ENCODE peak calls at places on chromosomes 13 and 19, in five cellular contexts. E is endodermal cell, P is kidney, X is choroid plexus epithelial cell, W is ovary. Q is an unnamed sample.

GRCh38 chr13:101115762-101116161 is 300.5 kb downstream of the NALCN start:
- DNase-seq in E (no peak), P (no peak), X (peak), W (no peak), Q (no peak)

GRCh38 chr13:68066879-68067513 is 836.9 kb upstream of the PCDH9 start:
- DNase-seq in E (no peak), P (no peak), X (no peak), W (no peak), Q (no peak)

GRCh38 chr13:104014803-104015645 is 948.8 kb upstream of the SLC10A2 start:
- DNase-seq in E (no peak), P (no peak), X (peak), W (no peak), Q (no peak)

GRCh38 chr19:55667958-55668357 is 7.1 kb upstream of the EPN1 start:
- DNase-seq in E (no peak), P (peak), X (no peak), W (no peak), Q (no peak)

GRCh38 chr13:23235994-23236393 is 55.2 kb downstream of the SGCG start:
- DNase-seq in E (no peak), P (no peak), X (no peak), W (no peak), Q (no peak)

GRCh38 chr19:42942187-42942789 is 5.3 kb upstream of the PSG7 start:
- DNase-seq in E (no peak), P (no peak), X (peak), W (no peak), Q (no peak)

GRCh38 chr19:32172761-32173160 is 172.6 kb upstream of the ZNF507 start:
- DNase-seq in E (no peak), P (no peak), X (no peak), W (no peak), Q (no peak)

GRCh38 chr19:45781282-45782161 is 768 bp downstream of the DMPK start:
- DNase-seq in E (no peak), P (peak), X (no peak), W (peak), Q (no peak)

GRCh38 chr13:40920826-40921225 is 98.3 kb downstream of the ELF1 start:
- DNase-seq in E (no peak), P (no peak), X (peak), W (no peak), Q (no peak)
- H3K4me3 ChIP-seq in E (peak), P (peak), X (peak), W (peak), Q (peak)

GRCh38 chr19:38773469-38774177 is at the start of gene LGALS7:
- DNase-seq in E (no peak), P (no peak), X (no peak), W (no peak), Q (no peak)

GRCh38 chr19:38765214-38765613 is 8.1 kb downstream of the LGALS7 start:
- DNase-seq in E (no peak), P (no peak), X (no peak), W (no peak), Q (no peak)

GRCh38 chr19:38774181-38774950 is 1.0 kb upstream of the LGALS7 start:
- DNase-seq in E (no peak), P (no peak), X (no peak), W (no peak), Q (no peak)

GRCh38 chr19:38766276-38767047 is 6.9 kb downstream of the LGALS7 start:
- DNase-seq in E (no peak), P (no peak), X (no peak), W (no peak), Q (no peak)

GRCh38 chr19:38769635-38770211 is 3.6 kb downstream of the LGALS7 start:
- DNase-seq in E (peak), P (peak), X (peak), W (peak), Q (no peak)
- H3K4me3 ChIP-seq in E (no peak), P (no peak), X (peak), W (no peak), Q (peak)

GRCh38 chr13:31878955-31879354 is 139.6 kb downstream of the RXFP2 start:
- DNase-seq in E (no peak), P (no peak), X (no peak), W (no peak), Q (no peak)
- H3K4me3 ChIP-seq in E (no peak), P (no peak), X (no peak), W (no peak), Q (no peak)

DNA sequence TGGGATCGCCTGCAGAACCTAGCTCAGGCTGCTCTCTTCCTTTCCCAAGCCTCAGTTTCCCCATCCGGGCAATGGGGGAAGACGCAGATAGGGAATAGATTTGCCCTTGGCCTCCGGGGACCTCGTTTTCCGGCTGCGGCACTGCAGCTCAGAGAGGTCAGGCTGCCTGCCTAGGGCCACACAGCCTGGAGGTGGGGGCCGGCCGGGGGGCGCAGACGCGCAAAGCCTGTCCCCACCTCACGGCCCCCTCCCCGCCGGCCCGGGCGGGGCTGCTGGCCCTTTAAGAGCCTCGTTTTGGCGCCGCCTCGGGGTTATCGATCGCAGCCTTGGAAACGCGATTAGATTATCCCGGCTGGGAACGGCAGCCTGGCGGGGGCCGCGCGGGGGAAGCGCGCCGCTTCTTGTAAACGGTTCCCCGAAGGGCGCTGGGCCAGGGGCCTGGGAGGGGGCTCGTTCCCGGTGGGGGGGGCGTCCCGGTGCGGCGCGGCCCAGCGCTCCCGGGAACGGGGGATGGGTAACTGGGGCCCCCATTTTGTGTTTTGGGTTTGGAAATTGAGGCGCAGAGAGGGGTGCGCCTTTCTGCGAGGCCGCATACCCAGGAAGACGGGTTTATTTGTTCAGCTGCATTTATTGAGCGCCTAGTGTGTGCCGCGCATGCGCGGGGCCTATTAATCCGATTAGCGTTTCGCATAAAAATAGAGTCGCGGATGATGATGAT is 23.4 kb upstream of the TCF3 start:
- DNase-seq in E (peak), P (no peak), X (no peak), W (no peak), Q (no peak)
- H3K4me3 ChIP-seq in E (peak), P (no peak), X (no peak), W (no peak), Q (no peak)

DNA sequence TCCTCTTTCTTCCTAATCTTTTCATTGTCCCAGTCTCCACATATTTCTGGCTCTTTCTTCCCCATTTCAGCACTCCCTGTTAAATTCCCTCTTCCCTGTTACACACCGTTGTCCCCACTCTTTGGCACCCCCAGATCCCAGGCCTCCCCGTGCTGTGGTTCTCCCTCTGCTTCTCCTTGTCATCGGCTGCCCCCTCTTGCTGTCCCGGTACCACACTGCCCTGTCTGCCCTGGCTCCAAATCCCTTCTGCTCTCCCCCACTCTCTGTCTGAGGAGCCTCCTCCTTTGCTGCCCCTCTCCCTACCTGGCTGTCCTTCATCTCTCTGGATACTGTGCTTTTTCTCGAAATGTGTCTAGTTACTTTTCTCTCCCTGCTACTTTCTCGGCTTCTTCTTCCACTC is 978 bp downstream of the ZNF415 start:
- DNase-seq in E (no peak), P (no peak), X (no peak), W (no peak), Q (no peak)
- H3K4me3 ChIP-seq in E (peak), P (peak), X (peak), W (peak), Q (peak)

DNA sequence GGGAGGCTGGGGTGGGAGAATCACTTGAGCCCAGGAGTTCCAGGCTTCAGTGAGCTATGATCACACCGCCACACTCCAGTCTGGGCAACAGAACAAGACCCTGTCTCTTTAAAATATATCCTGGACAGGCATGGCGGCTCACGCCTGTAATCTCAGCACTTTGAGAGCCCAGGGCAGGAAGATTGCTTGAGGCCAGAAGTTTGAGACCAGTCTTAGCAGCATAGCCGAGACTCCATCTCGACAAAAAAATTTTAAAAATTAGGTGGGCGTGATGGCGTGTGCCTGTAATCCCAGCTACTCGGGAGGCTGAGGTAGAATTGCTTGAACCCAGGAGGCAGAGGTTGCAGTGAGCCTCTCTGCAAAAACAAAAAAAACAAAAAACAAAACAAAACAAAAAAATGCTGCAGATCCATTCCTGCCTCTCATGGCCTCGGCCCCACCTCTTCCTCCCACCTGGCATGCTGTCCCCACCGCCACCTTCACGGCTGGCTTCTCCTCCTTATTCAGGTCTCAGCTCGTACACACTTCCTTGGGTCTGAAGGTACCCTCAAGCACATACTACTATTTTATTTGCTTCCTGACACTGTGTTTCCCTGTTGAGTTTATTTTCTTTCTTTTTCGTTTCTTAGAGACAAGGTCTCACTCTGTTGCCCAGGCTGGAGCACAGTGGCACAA is 5.3 kb downstream of the RFX1 start:
- DNase-seq in E (no peak), P (peak), X (no peak), W (no peak), Q (no peak)
- H3K4me3 ChIP-seq in E (no peak), P (no peak), X (no peak), W (no peak), Q (no peak)

GRCh38 chr19:21020298-21021227 is at the start of gene ZNF430:
- DNase-seq in E (peak), P (peak), X (peak), W (peak), Q (peak)

GRCh38 chr19:21023901-21024300 is 3.4 kb downstream of the ZNF430 start:
- DNase-seq in E (no peak), P (no peak), X (peak), W (no peak), Q (peak)

GRCh38 chr19:21028969-21029268 is 8.5 kb downstream of the ZNF430 start:
- DNase-seq in E (no peak), P (no peak), X (peak), W (no peak), Q (no peak)

DNA sequence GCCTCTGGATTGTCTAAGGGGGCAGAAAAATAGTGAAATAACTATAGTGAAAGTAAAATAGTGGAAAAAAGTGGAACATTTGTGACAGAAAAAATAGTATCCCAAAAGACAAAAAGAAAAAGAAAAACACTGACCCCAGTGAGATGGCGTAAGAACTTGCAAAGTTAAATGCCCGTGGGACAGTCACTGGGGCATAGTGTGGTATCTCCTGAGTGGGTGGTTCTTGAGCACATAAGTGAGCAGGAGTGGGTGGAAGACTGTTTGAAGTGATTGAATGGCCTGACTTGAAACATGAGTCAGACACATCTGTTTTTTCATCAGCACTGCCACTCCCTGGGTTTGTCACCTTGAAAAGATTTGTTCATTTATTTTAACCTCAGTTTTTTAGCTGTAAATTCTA is 2.5 kb downstream of the ZNF430 start:
- DNase-seq in E (no peak), P (no peak), X (peak), W (no peak), Q (peak)
- H3K4me3 ChIP-seq in E (peak), P (no peak), X (no peak), W (no peak), Q (no peak)

GRCh38 chr13:36131215-36131930 is at the start of gene DCLK1:
- DNase-seq in E (peak), P (peak), X (peak), W (peak), Q (peak)

GRCh38 chr13:36130542-36131214 is 504 bp downstream of the DCLK1 start:
- DNase-seq in E (peak), P (peak), X (peak), W (peak), Q (no peak)

GRCh38 chr13:36130168-36130541 is 1.0 kb downstream of the DCLK1 start:
- DNase-seq in E (no peak), P (no peak), X (no peak), W (no peak), Q (no peak)

GRCh38 chr13:36133950-36134349 is 2.8 kb upstream of the DCLK1 start:
- DNase-seq in E (no peak), P (no peak), X (peak), W (no peak), Q (no peak)

DNA sequence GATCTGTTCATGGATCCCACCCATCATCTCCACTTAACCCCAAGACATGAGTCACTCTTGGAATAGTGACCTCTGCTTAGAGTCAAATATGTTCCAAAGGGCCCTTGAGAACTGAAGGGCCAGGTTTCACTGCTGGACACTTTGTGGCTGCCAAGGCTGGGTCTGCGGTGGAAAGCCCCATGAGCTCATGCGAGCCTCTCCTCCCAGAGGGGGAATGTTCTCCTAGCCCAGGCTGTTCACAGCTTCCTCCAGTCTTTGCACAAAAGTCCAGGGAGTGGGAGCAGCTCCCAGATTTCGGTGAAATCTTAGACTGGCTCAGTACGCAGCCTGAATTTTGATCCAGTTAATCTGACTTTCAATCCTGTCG is 732 bp upstream of the DCLK1 start:
- DNase-seq in E (no peak), P (peak), X (peak), W (peak), Q (peak)
- H3K4me3 ChIP-seq in E (no peak), P (no peak), X (peak), W (no peak), Q (peak)

GRCh38 chr13:112693831-112694497 is 4.1 kb downstream of the ATP11A start:
- DNase-seq in E (peak), P (peak), X (peak), W (no peak), Q (no peak)

GRCh38 chr13:112689498-112690241 is at the start of gene ATP11A:
- DNase-seq in E (peak), P (peak), X (peak), W (peak), Q (peak)

GRCh38 chr13:112690242-112690943 is 555 bp downstream of the ATP11A start:
- DNase-seq in E (peak), P (peak), X (peak), W (peak), Q (no peak)

GRCh38 chr13:112692104-112692503 is 2.3 kb downstream of the ATP11A start:
- DNase-seq in E (no peak), P (peak), X (no peak), W (no peak), Q (no peak)

DNA sequence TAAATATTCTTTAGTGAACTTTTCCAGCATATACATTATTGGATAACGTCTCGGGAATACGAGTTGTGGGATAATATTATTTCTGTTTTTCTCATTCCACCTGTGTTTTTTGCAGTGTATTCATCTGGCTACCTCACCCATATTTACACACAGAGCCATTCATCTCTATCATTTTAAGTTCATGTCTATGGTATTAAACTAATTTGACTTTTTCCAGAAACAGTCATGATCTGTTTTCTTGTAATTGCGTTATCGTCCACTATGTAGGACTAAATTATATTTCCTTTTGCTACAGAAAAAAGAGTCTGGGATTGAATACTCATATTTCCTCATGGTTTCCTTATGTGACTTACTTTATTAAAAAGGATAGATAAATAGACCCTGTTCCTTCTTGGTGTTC is 2.7 kb downstream of the ATP11A start:
- DNase-seq in E (no peak), P (no peak), X (no peak), W (no peak), Q (no peak)
- H3K4me3 ChIP-seq in E (peak), P (peak), X (no peak), W (no peak), Q (no peak)